ENCODE peak calls at places on chromosome 7, in seven cellular contexts. Q is GM12878, K is HCT116, H is H1, U is HepG2, M is K562, A is SK-N-SH. D is an unnamed sample. For H3K4me1, the result is how much of the 10 kb centered on the place peaks cover.

GRCh38 chr7:18416988-18417387 is 78.6 kb upstream of the HDAC9 start:
- DNase-seq in Q (no peak), K (no peak), H (no peak), U (no peak), M (no peak), A (no peak), D (no peak)

GRCh38 chr7:154591544-154591943 is 411.4 kb downstream of the PAXIP1 start:
- DNase-seq in Q (no peak), K (no peak), H (no peak), U (no peak), M (no peak), A (peak), D (no peak)

GRCh38 chr7:114789161-114789560 is 132.7 kb upstream of the MDFIC start:
- DNase-seq in Q (no peak), K (no peak), H (no peak), U (no peak), M (no peak), A (no peak), D (no peak)

GRCh38 chr7:47746468-47746867 is 164.6 kb upstream of the TNS3 start:
- DNase-seq in Q (no peak), K (no peak), H (no peak), U (no peak), M (no peak), A (no peak), D (no peak)

GRCh38 chr7:81460228-81460627 is 309.6 kb downstream of the HGF start:
- DNase-seq in Q (no peak), K (no peak), H (no peak), U (no peak), M (no peak), A (no peak), D (no peak)

GRCh38 chr7:12649348-12649747 is 38.1 kb upstream of the ARL4A start:
- DNase-seq in Q (no peak), K (no peak), H (no peak), U (no peak), M (no peak), A (no peak), D (no peak)

GRCh38 chr7:100626530-100627237 is 14.3 kb downstream of the MOSPD3 start:
- DNase-seq in Q (peak), K (peak), H (no peak), U (no peak), M (peak), A (peak), D (no peak)

GRCh38 chr7:4707134-4707651 is 25.1 kb downstream of the FOXK1 start:
- DNase-seq in Q (no peak), K (no peak), H (peak), U (no peak), M (no peak), A (no peak), D (no peak)

GRCh38 chr7:42237891-42238531 is 1.0 kb upstream of the GLI3 start:
- DNase-seq in Q (no peak), K (no peak), H (no peak), U (no peak), M (peak), A (no peak), D (no peak)

GRCh38 chr7:1724118-1724910 is 54.2 kb downstream of the ELFN1 start:
- DNase-seq in Q (no peak), K (no peak), H (no peak), U (no peak), M (no peak), A (no peak), D (no peak)

GRCh38 chr7:129664029-129665012 is 52.8 kb downstream of the NRF1 start:
- DNase-seq in Q (peak), K (peak), H (no peak), U (peak), M (peak), A (peak), D (peak)

GRCh38 chr7:3164363-3164762 is 120.7 kb upstream of the CARD11 start:
- DNase-seq in Q (no peak), K (no peak), H (no peak), U (peak), M (no peak), A (no peak), D (no peak)

GRCh38 chr7:68279827-68280400 is 1283.3 kb downstream of the TYW1 start:
- DNase-seq in Q (no peak), K (no peak), H (no peak), U (no peak), M (no peak), A (no peak), D (no peak)

GRCh38 chr7:74173074-74173473 is 1.1 kb upstream of the EIF4H start:
- DNase-seq in Q (no peak), K (no peak), H (no peak), U (peak), M (no peak), A (no peak), D (no peak)

GRCh38 chr7:28103984-28104628 is 76.5 kb downstream of the JAZF1 start:
- DNase-seq in Q (no peak), K (no peak), H (no peak), U (no peak), M (no peak), A (no peak), D (no peak)

GRCh38 chr7:28104811-28105210 is 75.8 kb downstream of the JAZF1 start:
- DNase-seq in Q (no peak), K (no peak), H (no peak), U (no peak), M (no peak), A (no peak), D (no peak)

GRCh38 chr7:28107960-28108359 is 72.6 kb downstream of the JAZF1 start:
- DNase-seq in Q (no peak), K (peak), H (no peak), U (no peak), M (no peak), A (no peak), D (no peak)

GRCh38 chr7:28105234-28105633 is 75.4 kb downstream of the JAZF1 start:
- DNase-seq in Q (no peak), K (no peak), H (no peak), U (no peak), M (no peak), A (no peak), D (no peak)

DNA sequence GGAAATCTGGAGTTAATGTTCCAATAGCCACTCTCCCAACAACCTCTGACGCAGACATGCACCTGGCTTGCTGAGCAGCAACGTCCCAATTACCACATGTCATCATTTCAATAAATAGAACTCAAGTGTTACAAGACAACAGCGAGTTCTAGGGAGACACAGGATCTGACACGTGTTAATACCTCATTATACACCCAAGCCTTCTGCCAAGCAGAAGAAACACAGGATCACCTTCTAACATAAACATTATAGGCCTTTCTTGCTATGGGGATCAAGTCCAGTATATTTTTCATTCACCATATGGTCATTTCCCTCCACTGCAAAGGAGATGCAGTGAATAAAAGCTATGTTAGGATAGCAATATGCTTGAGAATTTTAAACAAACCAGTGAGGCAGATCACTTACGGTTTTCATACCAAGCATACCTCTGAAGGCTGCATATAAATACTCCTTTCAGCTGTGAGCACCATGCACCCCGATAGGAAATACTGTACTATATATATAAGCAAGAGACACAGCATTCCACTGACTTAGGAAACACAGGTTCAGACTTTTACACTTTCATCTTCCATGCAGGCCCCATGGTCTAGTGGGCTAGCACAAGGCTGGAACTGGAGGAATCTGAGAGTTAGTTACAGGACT is 74.2 kb downstream of the JAZF1 start:
- DNase-seq in Q (no peak), K (no peak), H (no peak), U (no peak), M (no peak), A (no peak), D (no peak)
- H3K4me1 ChIP-seq in Q (under half), K (under half), H (under half), U (under half), M (under half), A (under half), D (under half)

DNA sequence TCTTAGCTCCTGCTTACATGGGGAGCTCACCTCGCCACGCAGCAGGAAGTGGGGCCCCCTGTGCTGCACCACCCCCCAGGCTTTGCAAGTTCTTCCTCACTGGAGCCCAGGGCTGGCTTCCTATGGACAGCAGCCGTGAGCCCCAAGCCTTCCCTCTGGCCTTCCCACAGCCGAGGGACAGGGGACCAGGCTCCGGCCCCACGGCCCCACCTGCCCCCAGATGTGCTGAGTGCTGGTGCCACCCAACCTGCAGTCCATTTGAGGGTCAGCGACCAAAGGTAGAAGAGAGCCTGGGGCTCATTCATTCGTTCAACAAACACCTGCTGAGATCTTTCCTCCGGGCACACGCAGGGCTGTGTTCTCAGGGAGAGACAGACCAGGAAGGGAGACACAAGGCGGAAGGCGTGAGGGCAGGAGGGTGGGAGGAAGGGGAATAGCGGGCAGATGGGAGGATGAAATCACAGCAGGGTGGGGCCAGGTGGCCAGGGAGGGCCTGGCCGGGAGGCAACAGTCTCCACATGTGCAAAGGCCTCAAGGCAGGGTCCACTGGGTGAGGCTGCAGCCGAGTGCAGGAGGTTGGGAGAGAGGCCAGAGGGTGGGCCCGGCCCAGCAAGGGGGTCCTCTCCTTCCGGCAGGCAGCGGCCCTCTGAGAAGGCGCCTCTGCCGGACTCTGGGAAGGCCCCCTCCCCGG is 100.1 kb downstream of the FOXL3 start:
- DNase-seq in Q (no peak), K (no peak), H (no peak), U (no peak), M (no peak), A (no peak), D (no peak)
- TF ChIP-seq SIN3A in Q (no peak), K (no peak), H (no peak), U (no peak), M (no peak), A (no peak), D (no peak)

GRCh38 chr7:111043533-111043932 is 47.4 kb upstream of the LRRN3 start:
- DNase-seq in Q (no peak), K (no peak), H (no peak), U (no peak), M (no peak), A (no peak), D (no peak)

GRCh38 chr7:111041577-111041976 is 49.4 kb upstream of the LRRN3 start:
- DNase-seq in Q (no peak), K (no peak), H (no peak), U (no peak), M (no peak), A (no peak), D (peak)

GRCh38 chr7:111042842-111043241 is 48.1 kb upstream of the LRRN3 start:
- DNase-seq in Q (no peak), K (no peak), H (no peak), U (no peak), M (no peak), A (no peak), D (no peak)

GRCh38 chr7:111038185-111038584 is 52.7 kb upstream of the LRRN3 start:
- DNase-seq in Q (no peak), K (no peak), H (no peak), U (no peak), M (no peak), A (no peak), D (no peak)
- H3K27ac ChIP-seq in Q (no peak), K (no peak), H (no peak), U (no peak), M (no peak), A (no peak), D (no peak)

GRCh38 chr7:43642897-43643630 is 60.2 kb downstream of the STK17A start:
- DNase-seq in Q (no peak), K (no peak), H (no peak), U (no peak), M (no peak), A (no peak), D (no peak)

GRCh38 chr7:43639858-43640491 is 57.1 kb downstream of the STK17A start:
- DNase-seq in Q (no peak), K (no peak), H (no peak), U (peak), M (no peak), A (no peak), D (no peak)

GRCh38 chr7:43637114-43637806 is 54.4 kb downstream of the STK17A start:
- DNase-seq in Q (no peak), K (no peak), H (no peak), U (no peak), M (no peak), A (no peak), D (no peak)

GRCh38 chr7:43643842-43644241 is 60.9 kb downstream of the STK17A start:
- DNase-seq in Q (no peak), K (no peak), H (no peak), U (no peak), M (no peak), A (no peak), D (no peak)

GRCh38 chr7:43640679-43641078 is 57.8 kb downstream of the STK17A start:
- DNase-seq in Q (no peak), K (no peak), H (no peak), U (no peak), M (no peak), A (no peak), D (no peak)
- H3K4me1 ChIP-seq in Q (under half), K (under half), H (under half), U (half or more), M (under half), A (under half), D (under half)

DNA sequence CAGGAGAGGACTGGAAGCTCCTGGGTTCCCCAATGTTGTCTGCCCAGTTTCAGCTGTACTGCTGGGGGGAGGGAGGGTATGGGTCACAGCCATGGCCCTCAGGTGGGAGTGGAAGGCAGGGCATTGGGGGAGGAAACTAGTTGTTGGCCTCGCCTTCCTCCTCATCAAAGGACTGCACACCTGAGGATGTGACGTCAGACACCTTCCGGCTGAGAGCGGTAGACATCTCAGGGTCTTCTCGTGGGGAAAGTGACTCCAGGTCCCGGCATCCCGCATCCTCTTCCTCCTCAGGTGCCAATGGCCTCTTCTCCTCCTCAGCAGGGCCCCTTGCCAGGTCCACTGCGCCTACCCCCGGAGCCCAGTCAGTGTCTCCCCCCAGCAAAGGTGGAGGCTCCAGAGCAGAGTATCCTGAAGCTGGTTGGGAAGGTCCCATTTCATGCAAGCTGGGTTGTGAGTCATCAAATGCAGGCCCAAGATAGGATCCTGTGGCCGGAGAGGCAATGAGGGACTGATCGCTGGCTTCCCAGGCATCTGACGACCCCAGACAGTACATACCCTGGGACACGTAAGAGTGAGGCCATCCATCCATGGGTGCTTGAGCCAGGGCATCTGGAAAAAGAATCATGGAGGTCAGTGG is 6.0 kb downstream of the FAM131B start:
- DNase-seq in Q (no peak), K (no peak), H (no peak), U (no peak), M (no peak), A (no peak), D (no peak)
- TF ChIP-seq SIN3A in Q (no peak), K (no peak), H (no peak), U (no peak), M (no peak), A (no peak), D (no peak)

GRCh38 chr7:22082553-22082885 is 136.8 kb upstream of the CDCA7L start:
- DNase-seq in Q (no peak), K (no peak), H (no peak), U (no peak), M (no peak), A (no peak), D (no peak)

GRCh38 chr7:22087861-22088260 is 142.2 kb upstream of the CDCA7L start:
- DNase-seq in Q (no peak), K (no peak), H (no peak), U (no peak), M (no peak), A (no peak), D (no peak)

GRCh38 chr7:22082886-22083710 is 137.4 kb upstream of the CDCA7L start:
- DNase-seq in Q (peak), K (peak), H (peak), U (peak), M (peak), A (peak), D (peak)

DNA sequence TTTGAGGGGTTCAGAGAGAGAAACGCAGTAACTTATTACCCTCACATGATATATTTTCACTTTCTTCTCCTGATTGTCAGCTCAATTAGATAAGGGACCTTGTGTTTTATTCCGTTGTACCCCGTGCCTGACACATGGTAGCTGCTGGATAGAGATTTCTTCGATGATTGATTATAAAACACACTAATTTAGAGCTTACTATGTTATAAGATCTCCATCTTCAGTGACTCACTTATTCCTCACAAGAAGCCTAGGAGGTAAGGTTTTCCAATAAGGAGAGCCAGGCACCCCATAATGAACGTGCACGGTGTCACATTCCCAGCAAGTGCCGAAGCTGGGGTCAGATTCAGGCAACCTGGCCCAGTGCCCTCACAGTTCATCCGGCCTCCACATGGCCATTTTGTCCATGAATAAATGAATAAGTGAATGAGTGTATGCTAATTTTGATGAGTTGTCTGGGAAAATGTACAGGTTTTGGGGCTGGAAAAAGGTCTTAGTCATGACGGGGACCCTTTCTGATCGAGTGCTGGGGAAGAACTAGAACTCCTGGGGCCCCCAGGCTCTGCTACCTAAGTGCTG is 138.1 kb upstream of the CDCA7L start:
- DNase-seq in Q (no peak), K (no peak), H (no peak), U (no peak), M (no peak), A (no peak), D (no peak)
- H3K27ac ChIP-seq in Q (peak), K (peak), H (no peak), U (no peak), M (no peak), A (peak), D (peak)

GRCh38 chr7:50308301-50309129 is 4.0 kb downstream of the IKZF1 start:
- DNase-seq in Q (no peak), K (no peak), H (no peak), U (no peak), M (peak), A (no peak), D (no peak)
- H3K4me1 ChIP-seq in Q (under half), K (under half), H (under half), U (under half), M (under half), A (under half), D (under half)

GRCh38 chr7:98418636-98419315 is 17.9 kb upstream of the BAIAP2L1 start:
- DNase-seq in Q (no peak), K (peak), H (no peak), U (peak), M (peak), A (peak), D (peak)

GRCh38 chr7:98418271-98418635 is 17.4 kb upstream of the BAIAP2L1 start:
- DNase-seq in Q (no peak), K (peak), H (no peak), U (peak), M (no peak), A (no peak), D (no peak)

GRCh38 chr7:98423043-98423442 is 22.2 kb upstream of the BAIAP2L1 start:
- DNase-seq in Q (no peak), K (peak), H (no peak), U (peak), M (peak), A (peak), D (no peak)

GRCh38 chr7:98420966-98421612 is 20.2 kb upstream of the BAIAP2L1 start:
- DNase-seq in Q (no peak), K (peak), H (peak), U (peak), M (peak), A (peak), D (peak)
- TF ChIP-seq SIN3A in Q (no peak), K (no peak), H (no peak), U (no peak), M (no peak), A (no peak), D (no peak)

DNA sequence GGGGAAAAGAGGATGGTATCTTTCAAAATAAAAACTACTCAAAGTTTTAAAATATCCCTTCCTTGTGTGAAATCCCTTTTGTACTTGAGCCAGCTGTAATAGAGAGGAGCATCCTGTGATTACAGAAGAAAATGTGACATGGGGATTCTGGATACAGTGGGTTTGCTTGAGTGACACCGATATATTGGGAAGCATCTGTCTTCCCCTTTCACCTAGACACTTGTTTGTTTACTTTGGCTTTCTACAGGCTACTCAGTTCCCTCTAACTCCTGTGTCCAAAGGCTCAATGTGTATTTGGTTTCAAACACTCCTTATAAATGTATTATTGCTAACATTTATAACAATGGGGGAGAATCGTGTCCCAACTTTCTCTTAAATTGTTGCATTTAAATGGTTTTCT is 24.4 kb downstream of the CPED1 start:
- DNase-seq in Q (no peak), K (no peak), H (no peak), U (no peak), M (no peak), A (no peak), D (no peak)
- H3K27ac ChIP-seq in Q (no peak), K (no peak), H (no peak), U (no peak), M (no peak), A (no peak), D (no peak)

D was measured in Panc1.